ENCODE peak calls at places on chromosomes 11 and 22, in four cellular contexts. L is GM12878, Z is HepG2, D is SK-N-SH. F is an unnamed sample.

GRCh38 chr11:17343907-17344306 is 7.7 kb upstream of the NCR3LG1 start:
- DNase-seq in Z (no peak), D (no peak), L (no peak), F (peak; percentile 10)

GRCh38 chr11:126339866-126340434 is 15.5 kb upstream of the ST3GAL4 start:
- DNase-seq in L (no peak), D (no peak), Z (no peak), F (peak; percentile 64)

GRCh38 chr22:46515208-46516111 is 22.0 kb downstream of the CELSR1 start:
- DNase-seq in D (peak; percentile 32), L (no peak), Z (no peak), F (no peak)

GRCh38 chr11:11243790-11244469 is 109.1 kb downstream of the CSNK2A3 start:
- DNase-seq in Z (no peak), D (peak; percentile 41), L (no peak), F (no peak)

GRCh38 chr22:24875862-24876506 is 70.0 kb downstream of the SGSM1 start:
- DNase-seq in Z (no peak), D (no peak), L (no peak), F (no peak)

GRCh38 chr22:40637181-40638150 is 947 bp upstream of the MRTFA start:
- DNase-seq in Z (no peak), L (no peak), D (no peak), F (no peak)

GRCh38 chr11:65429724-65430405 is 7.3 kb downstream of the NEAT1 start:
- DNase-seq in L (no peak), D (no peak), Z (no peak), F (no peak)

GRCh38 chr11:2123628-2123960 is 15.6 kb downstream of the IGF2 start:
- DNase-seq in Z (no peak), L (no peak), D (no peak), F (no peak)

GRCh38 chr11:96827164-96827563 is 437.4 kb downstream of the JRKL start:
- DNase-seq in D (peak; percentile 1), Z (no peak), L (no peak), F (no peak)

GRCh38 chr11:29963068-29963467 is 53.8 kb downstream of the KCNA4 start:
- DNase-seq in D (no peak), Z (no peak), L (no peak), F (no peak)

GRCh38 chr11:88421530-88421929 is 84.0 kb upstream of the CTSC start:
- DNase-seq in Z (no peak), L (peak; percentile 31), D (no peak), F (no peak)

GRCh38 chr11:70661763-70662501 is 263.6 kb downstream of the CTTN start:
- DNase-seq in Z (no peak), L (no peak), D (peak; percentile 92), F (no peak)

GRCh38 chr11:132844956-132845355 is 687.3 kb downstream of the OPCML start:
- DNase-seq in D (no peak), Z (no peak), L (no peak), F (no peak)

GRCh38 chr11:104736503-104736902 is 161.8 kb downstream of the CASP12 start:
- DNase-seq in D (no peak), Z (no peak), L (no peak), F (no peak)

GRCh38 chr11:61138940-61139339 is 22.3 kb downstream of the VPS37C start:
- DNase-seq in L (no peak), D (no peak), Z (no peak), F (no peak)

GRCh38 chr11:94706211-94706610 is 61.9 kb upstream of the AMOTL1 start:
- DNase-seq in D (no peak), Z (no peak), L (no peak), F (no peak)

GRCh38 chr22:43919106-43919965 is 4.3 kb upstream of the PNPLA3 start:
- DNase-seq in D (peak; percentile 12), L (no peak), Z (no peak), F (no peak)

GRCh38 chr22:45638834-45639746 is 32.5 kb upstream of the ATXN10 start:
- DNase-seq in Z (peak; percentile 57), L (no peak), D (no peak), F (peak; percentile 90)

GRCh38 chr22:26922804-26923203 is 265.4 kb downstream of the MIAT start:
- DNase-seq in L (no peak), D (no peak), Z (no peak), F (no peak)

GRCh38 chr11:86638673-86639072 is 33.7 kb downstream of the ME3 start:
- DNase-seq in L (no peak), Z (no peak), D (no peak), F (no peak)

GRCh38 chr11:70174846-70175764 is 28.0 kb upstream of the FADD start:
- DNase-seq in D (no peak), L (no peak), Z (no peak), F (no peak)

GRCh38 chr11:64100345-64100744 is 64.6 kb downstream of the FLRT1 start:
- DNase-seq in D (no peak), L (no peak), Z (no peak), F (no peak)

GRCh38 chr11:3159296-3160190 is 5.6 kb downstream of the OSBPL5 start:
- DNase-seq in Z (no peak), D (no peak), L (no peak), F (no peak)

GRCh38 chr11:10581481-10582019 is 13.1 kb upstream of the LYVE1 start:
- DNase-seq in D (no peak), L (no peak), Z (no peak), F (no peak)

GRCh38 chr11:17604201-17604912 is 57.3 kb downstream of the OTOG start:
- DNase-seq in Z (no peak), L (no peak), D (no peak), F (no peak)

GRCh38 chr22:26033586-26033985 is 135.7 kb upstream of the SEZ6L start:
- DNase-seq in L (no peak), D (no peak), Z (no peak), F (no peak)

GRCh38 chr22:20563941-20564371 is 56.5 kb downstream of the MED15 start:
- DNase-seq in L (no peak), D (no peak), Z (no peak), F (no peak)

GRCh38 chr22:25728064-25728463 is 13.9 kb upstream of the MYO18B start:
- DNase-seq in D (no peak), Z (no peak), L (no peak), F (no peak)

GRCh38 chr11:128568166-128568778 is 19.1 kb downstream of the ETS1 start:
- DNase-seq in Z (no peak), D (no peak), L (no peak), F (no peak)

GRCh38 chr11:86262387-86262786 is 17.8 kb downstream of the EED start:
- DNase-seq in Z (no peak), L (no peak), D (no peak), F (no peak)

GRCh38 chr11:7673724-7674434 is 579 bp upstream of the CYB5R2 start:
- DNase-seq in L (no peak), Z (no peak), D (peak; percentile 49), F (no peak)

GRCh38 chr11:28146123-28146751 is 38.0 kb downstream of the METTL15 start:
- DNase-seq in D (no peak), L (no peak), Z (peak; percentile 59), F (peak; percentile 60)

GRCh38 chr11:119081682-119082081 is 3.0 kb upstream of the HMBS start:
- DNase-seq in Z (no peak), L (no peak), D (no peak), F (no peak)

GRCh38 chr22:25697978-25698377 is 44.0 kb upstream of the MYO18B start:
- DNase-seq in L (no peak), D (no peak), Z (no peak), F (no peak)

GRCh38 chr22:19344420-19344819 is 52.9 kb upstream of the CLTCL1 start:
- DNase-seq in L (no peak), Z (no peak), D (no peak), F (no peak)

GRCh38 chr22:25076281-25076680 is 123.4 kb upstream of the CRYBB3 start:
- DNase-seq in L (no peak), D (no peak), Z (no peak), F (no peak)

GRCh38 chr11:77020751-77021150 is 13.4 kb upstream of the B3GNT6 start:
- DNase-seq in L (no peak), D (no peak), Z (no peak), F (no peak)
- H3K4me2 ChIP-seq in L (no peak overlapping the region), D (no peak overlapping the region), Z (no peak overlapping the region), F (peak overlapping the region; percentile 70)

GRCh38 chr11:121898913-121899312 is 217.1 kb downstream of the BLID start:
- DNase-seq in L (no peak), D (no peak), Z (no peak), F (no peak)

GRCh38 chr11:121899534-121899933 is 216.5 kb downstream of the BLID start:
- DNase-seq in L (no peak), Z (no peak), D (no peak), F (no peak)

GRCh38 chr11:121907379-121907778 is 208.6 kb downstream of the BLID start:
- DNase-seq in Z (no peak), L (no peak), D (no peak), F (no peak)

GRCh38 chr11:121901853-121902252 is 214.2 kb downstream of the BLID start:
- DNase-seq in Z (no peak), L (no peak), D (no peak), F (no peak)

DNA sequence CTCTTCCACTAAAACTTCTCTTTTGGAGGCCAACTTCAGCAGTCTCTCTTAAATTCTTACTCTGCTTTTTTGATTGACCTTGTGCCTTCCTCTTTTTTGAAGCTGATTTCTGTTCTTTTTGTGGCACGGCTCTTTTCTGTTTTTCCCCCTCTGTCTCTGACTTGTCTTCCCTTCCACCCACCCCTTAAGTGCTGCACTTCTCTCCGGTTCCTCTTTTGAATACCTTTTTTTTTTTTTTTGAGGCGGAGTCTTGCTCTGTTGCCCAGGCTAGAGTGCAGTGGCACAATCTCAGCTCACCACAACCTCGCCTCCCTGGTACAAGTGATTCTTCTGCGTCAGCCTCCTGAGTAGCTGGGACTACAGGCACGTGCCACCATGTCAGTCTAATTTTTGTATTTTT is 211.9 kb downstream of the BLID start:
- DNase-seq in D (no peak), L (no peak), Z (no peak), F (no peak)
- TF ChIP-seq PBX3 in D (no peak), L (no peak), Z (no peak), F (no peak)

GRCh38 chr11:12508151-12508740 is 130.9 kb downstream of the PARVA start:
- DNase-seq in Z (no peak), D (peak; percentile 45), L (no peak), F (no peak)
- H3K4me2 ChIP-seq in Z (no peak overlapping the region), D (peak overlapping the region; percentile 36), L (no peak overlapping the region), F (no peak overlapping the region)

DNA sequence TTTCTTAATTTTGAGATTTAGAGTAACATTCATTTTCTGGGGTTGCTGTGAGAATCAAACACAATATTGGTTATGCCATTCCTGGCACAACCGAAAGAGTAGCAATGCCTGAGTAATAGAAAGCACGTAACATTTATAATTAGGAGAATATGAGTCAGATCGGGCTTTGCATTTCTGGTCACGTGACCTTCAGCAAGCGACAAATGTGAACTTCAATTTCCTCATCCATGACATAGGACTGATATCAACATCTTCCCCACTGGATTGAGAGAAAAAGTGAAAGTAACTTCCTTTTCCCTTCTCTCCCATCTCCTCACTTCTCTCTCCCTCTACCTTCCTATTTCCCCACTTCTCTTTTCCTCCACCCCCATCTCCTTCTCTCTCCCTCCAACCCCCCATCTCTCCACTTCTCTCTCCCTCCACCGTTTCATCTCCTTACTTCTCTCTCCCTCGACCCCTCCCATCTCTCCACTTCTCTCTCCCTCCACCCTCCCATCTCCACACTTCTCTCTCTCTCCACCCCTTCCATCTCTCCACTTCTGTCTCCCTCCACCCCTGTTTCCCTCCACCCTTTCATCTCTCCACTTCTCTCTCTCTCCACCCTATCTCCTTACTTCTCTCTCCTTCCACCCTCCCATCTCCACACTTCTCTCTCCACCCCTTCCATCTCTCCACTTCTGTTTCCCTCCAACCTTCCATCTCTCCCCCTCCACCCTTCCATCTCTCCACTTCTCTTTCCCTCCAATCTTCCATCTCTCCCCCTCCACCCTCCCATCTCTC is 33.5 kb upstream of the CAT start:
- DNase-seq in Z (no peak), L (peak; percentile 16), D (no peak), F (no peak)
- TF ChIP-seq PBX3 in Z (no peak), L (no peak), D (no peak), F (no peak)

GRCh38 chr11:74926304-74927030 is 22.4 kb downstream of the XRRA1 start:
- DNase-seq in Z (no peak), D (no peak), L (no peak), F (no peak)
- H3K4me2 ChIP-seq in Z (no peak overlapping the region), D (no peak overlapping the region), L (no peak overlapping the region), F (no peak overlapping the region)